ENCODE peak calls at places on chromosome 17, in ten cellular contexts. Q is Panc1, V is foreskin fibroblast, X is ascending aorta, W is heart right ventricle, N is body of pancreas, P is psoas muscle, C is fibroblast of lung, S is adrenal gland, M is tibial artery. Z is an unnamed sample.

GRCh38 chr17:14396542-14396941 is 95.7 kb downstream of the HS3ST3B1 start:
- DNase-seq in V (no peak), X (no peak), S (no peak), C (peak), P (no peak), M (no peak), N (no peak), W (no peak), Q (no peak), Z (peak)

GRCh38 chr17:81492202-81492601 is 20.4 kb downstream of the ACTG1 start:
- DNase-seq in C (no peak), X (no peak), W (peak), S (no peak), N (no peak), M (no peak), Q (no peak), P (no peak), V (no peak), Z (no peak)

GRCh38 chr17:28340374-28340773 is 4.8 kb downstream of the TNFAIP1 start:
- DNase-seq in V (no peak), Q (no peak), M (no peak), X (no peak), P (no peak), W (no peak), C (no peak), S (no peak), N (no peak), Z (no peak)

GRCh38 chr17:12851901-12852435 is 62.7 kb downstream of the ARHGAP44 start:
- DNase-seq in Q (no peak), S (no peak), X (no peak), P (no peak), C (no peak), V (no peak), W (no peak), N (no peak), M (no peak), Z (no peak)

GRCh38 chr17:29760279-29760721 is 137.6 kb upstream of the CORO6 start:
- DNase-seq in C (peak), M (no peak), N (no peak), W (no peak), Q (no peak), S (no peak), P (no peak), X (no peak), V (peak), Z (no peak)

GRCh38 chr17:933168-934083 is 46.1 kb downstream of the NXN start:
- DNase-seq in S (no peak), M (no peak), N (peak), W (no peak), P (no peak), Q (peak), C (peak), X (no peak), V (peak), Z (peak)

GRCh38 chr17:54903375-54903774 is 2.7 kb downstream of the TOM1L1 start:
- DNase-seq in V (peak), N (peak), S (peak), C (peak), M (no peak), P (peak), W (peak), Q (no peak), X (no peak), Z (no peak)

GRCh38 chr17:74618446-74618845 is 5.1 kb downstream of the CD300E start:
- DNase-seq in Q (no peak), S (no peak), W (no peak), V (no peak), M (no peak), N (no peak), C (no peak), P (no peak), X (no peak), Z (no peak)

GRCh38 chr17:62641101-62641500 is 13.6 kb downstream of the MRC2 start:
- DNase-seq in P (no peak), C (no peak), N (no peak), M (no peak), V (no peak), S (no peak), W (no peak), Q (no peak), X (no peak), Z (no peak)

GRCh38 chr17:81387235-81388060 is 7.8 kb upstream of the BAHCC1 start:
- DNase-seq in N (peak), P (no peak), M (no peak), V (peak), Q (no peak), W (peak), X (no peak), C (peak), S (no peak), Z (no peak)

GRCh38 chr17:76543482-76544122 is 3.8 kb downstream of the PRCD start:
- DNase-seq in V (peak), Q (no peak), P (no peak), N (no peak), W (no peak), C (no peak), S (no peak), M (no peak), X (no peak), Z (no peak)

GRCh38 chr17:76384987-76385891 is 830 bp downstream of the SPHK1 start:
- DNase-seq in N (peak), W (no peak), S (peak), C (peak), X (peak), V (peak), M (peak), Q (no peak), P (peak), Z (no peak)

GRCh38 chr17:51734462-51734861 is 424.1 kb downstream of the CA10 start:
- DNase-seq in X (no peak), N (no peak), V (no peak), S (peak), W (peak), M (peak), Q (no peak), C (no peak), P (no peak), Z (no peak)

GRCh38 chr17:32496348-32497078 is 9.7 kb downstream of the CDK5R1 start:
- DNase-seq in V (peak), P (peak), C (peak), X (peak), W (no peak), M (no peak), Q (no peak), S (no peak), N (no peak), Z (peak)

GRCh38 chr17:71516149-71516548 is 604.7 kb upstream of the SOX9 start:
- DNase-seq in S (no peak), V (no peak), N (no peak), Q (no peak), W (no peak), C (no peak), P (no peak), X (no peak), M (no peak), Z (no peak)

GRCh38 chr17:50993544-50993943 is 127.1 kb downstream of the SPAG9 start:
- DNase-seq in P (no peak), C (no peak), S (no peak), N (no peak), W (no peak), Q (no peak), M (no peak), X (no peak), V (no peak), Z (no peak)

GRCh38 chr17:45246861-45247428 is 14.9 kb downstream of the SPATA32 start:
- DNase-seq in M (no peak), P (no peak), Q (no peak), W (no peak), V (peak), C (peak), N (no peak), X (no peak), S (no peak), Z (no peak)

GRCh38 chr17:76147211-76148014 is 6.4 kb upstream of the FOXJ1 start:
- DNase-seq in V (peak), Q (no peak), P (no peak), W (no peak), N (no peak), S (no peak), X (no peak), M (no peak), C (peak), Z (no peak)

GRCh38 chr17:82497483-82498405 is 21.8 kb upstream of the FOXK2 start:
- DNase-seq in N (peak), W (peak), M (peak), S (peak), Q (no peak), C (peak), V (peak), P (no peak), X (no peak), Z (no peak)

GRCh38 chr17:1649844-1650409 is at the start of gene RILP:
- DNase-seq in C (peak), P (peak), W (peak), M (peak), N (peak), S (peak), Q (no peak), X (peak), V (no peak), Z (no peak)

GRCh38 chr17:21285164-21286065 is 904 bp downstream of the MAP2K3 start:
- DNase-seq in W (no peak), S (peak), P (peak), X (no peak), C (peak), N (peak), V (peak), Q (no peak), M (peak), Z (no peak)

GRCh38 chr17:82823004-82823403 is 16.8 kb downstream of the ZNF750 start:
- DNase-seq in V (no peak), S (no peak), Q (no peak), C (no peak), W (no peak), N (no peak), M (no peak), X (no peak), P (no peak), Z (no peak)

GRCh38 chr17:75093543-75094158 is 5.9 kb downstream of the SLC16A5 start:
- DNase-seq in Q (no peak), V (no peak), S (no peak), C (no peak), X (no peak), N (no peak), M (no peak), P (no peak), W (no peak), Z (no peak)

GRCh38 chr17:38460082-38460715 is 31.9 kb downstream of the ARHGAP23 start:
- DNase-seq in M (no peak), W (no peak), C (no peak), X (no peak), V (no peak), P (no peak), S (no peak), N (no peak), Q (no peak), Z (no peak)

GRCh38 chr17:75876938-75877751 is 1.2 kb downstream of the TRIM47 start:
- DNase-seq in M (peak), V (peak), W (peak), X (peak), P (peak), S (peak), C (peak), Q (no peak), N (peak), Z (peak)

GRCh38 chr17:38539386-38539785 is 66.4 kb downstream of the SRCIN1 start:
- DNase-seq in Q (no peak), P (no peak), V (no peak), X (no peak), S (no peak), N (peak), W (no peak), M (no peak), C (no peak), Z (no peak)

GRCh38 chr17:73262676-73263642 is 1.3 kb upstream of the CPSF4L start:
- DNase-seq in M (no peak), P (no peak), S (no peak), C (no peak), N (no peak), Q (no peak), X (no peak), V (peak), W (no peak), Z (no peak)

GRCh38 chr17:80270836-80271235 is 10.2 kb downstream of the RNF213 start:
- DNase-seq in P (no peak), Q (no peak), W (no peak), C (no peak), S (no peak), N (no peak), M (no peak), X (no peak), V (peak), Z (no peak)

GRCh38 chr17:75110307-75110937 is 653 bp downstream of the ARMC7 start:
- DNase-seq in V (peak), Q (no peak), P (no peak), W (no peak), C (no peak), X (no peak), S (no peak), N (peak), M (no peak), Z (no peak)

GRCh38 chr17:7997186-7997585 is 5.2 kb upstream of the GUCY2D start:
- DNase-seq in P (no peak), C (peak), X (no peak), V (peak), S (no peak), W (peak), Q (no peak), N (peak), M (no peak), Z (no peak)

GRCh38 chr17:75130632-75131277 is 787 bp downstream of the NT5C start:
- DNase-seq in N (peak), W (no peak), M (no peak), C (peak), X (no peak), V (peak), P (no peak), S (peak), Q (no peak), Z (no peak)

GRCh38 chr17:418421-418751 is 65.8 kb upstream of the RPH3AL start:
- DNase-seq in W (no peak), S (no peak), C (no peak), V (no peak), Q (no peak), P (no peak), X (peak), M (no peak), N (no peak), Z (no peak)

GRCh38 chr17:56995776-56996175 is 17.8 kb downstream of the SCPEP1 start:
- DNase-seq in C (peak), Q (no peak), W (no peak), X (no peak), S (no peak), V (no peak), N (no peak), P (no peak), M (no peak), Z (no peak)

GRCh38 chr17:56172517-56172982 is 19.3 kb downstream of the ANKFN1 start:
- DNase-seq in V (peak), Q (no peak), C (no peak), W (no peak), S (no peak), X (no peak), N (peak), P (peak), M (no peak), Z (no peak)

GRCh38 chr17:81541123-81541522 is 11.0 kb downstream of the FAAP100 start:
- DNase-seq in S (no peak), M (no peak), V (no peak), N (no peak), Q (no peak), X (no peak), C (no peak), P (no peak), W (peak), Z (no peak)

GRCh38 chr17:71342726-71343125 is 778.1 kb upstream of the SOX9 start:
- DNase-seq in P (no peak), X (no peak), C (peak), S (no peak), M (no peak), N (no peak), Q (no peak), W (no peak), V (no peak), Z (no peak)

GRCh38 chr17:8911205-8911604 is 43.7 kb upstream of the PIK3R6 start:
- DNase-seq in X (peak), C (no peak), W (no peak), M (no peak), P (no peak), V (no peak), Q (no peak), S (no peak), N (no peak), Z (no peak)

DNA sequence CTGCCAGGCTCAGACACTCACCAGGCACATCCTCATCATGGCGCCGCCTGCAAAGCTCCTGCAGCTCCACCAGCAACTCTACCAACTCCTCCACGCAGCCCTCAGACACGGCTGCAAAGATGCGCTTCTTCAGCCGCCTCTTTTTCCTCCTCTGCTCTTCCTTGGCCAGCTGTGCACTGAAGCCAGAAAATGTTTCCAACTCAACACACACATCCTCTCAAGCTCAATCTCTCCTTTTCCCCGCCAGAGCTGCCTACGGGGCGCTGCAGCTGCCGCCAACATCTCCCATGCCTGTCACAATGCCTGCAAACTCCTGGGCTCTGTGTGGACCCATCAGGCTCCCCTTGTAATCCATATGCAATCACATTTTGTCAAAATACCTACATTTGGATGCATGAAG is 14.2 kb downstream of the TRPV3 start:
- DNase-seq in X (no peak), M (no peak), P (no peak), C (no peak), V (no peak), N (no peak), W (no peak), Q (no peak), S (no peak), Z (no peak)
- TF ChIP-seq CTCF in X (no peak), M (no peak), P (no peak), C (no peak), V (no peak), N (no peak), W (no peak), Q (no peak), S (no peak), Z (no peak)

GRCh38 chr17:19005442-19005773 is 844 bp upstream of the FAM83G start:
- DNase-seq in X (no peak), M (no peak), Q (no peak), V (no peak), P (no peak), C (no peak), N (no peak), S (no peak), W (peak), Z (no peak)
- H3K4me3 ChIP-seq in X (no peak), M (no peak), Q (peak), V (no peak), P (peak), C (no peak), N (no peak), S (no peak), W (no peak), Z (no peak)

GRCh38 chr17:59387351-59388069 is 56.1 kb downstream of the YPEL2 start:
- DNase-seq in V (peak), S (no peak), C (no peak), P (no peak), N (no peak), M (no peak), X (no peak), Q (no peak), W (no peak), Z (no peak)
- TF ChIP-seq CTCF in V (no peak), S (no peak), C (no peak), P (no peak), N (no peak), M (no peak), X (peak), Q (no peak), W (no peak), Z (no peak)

DNA sequence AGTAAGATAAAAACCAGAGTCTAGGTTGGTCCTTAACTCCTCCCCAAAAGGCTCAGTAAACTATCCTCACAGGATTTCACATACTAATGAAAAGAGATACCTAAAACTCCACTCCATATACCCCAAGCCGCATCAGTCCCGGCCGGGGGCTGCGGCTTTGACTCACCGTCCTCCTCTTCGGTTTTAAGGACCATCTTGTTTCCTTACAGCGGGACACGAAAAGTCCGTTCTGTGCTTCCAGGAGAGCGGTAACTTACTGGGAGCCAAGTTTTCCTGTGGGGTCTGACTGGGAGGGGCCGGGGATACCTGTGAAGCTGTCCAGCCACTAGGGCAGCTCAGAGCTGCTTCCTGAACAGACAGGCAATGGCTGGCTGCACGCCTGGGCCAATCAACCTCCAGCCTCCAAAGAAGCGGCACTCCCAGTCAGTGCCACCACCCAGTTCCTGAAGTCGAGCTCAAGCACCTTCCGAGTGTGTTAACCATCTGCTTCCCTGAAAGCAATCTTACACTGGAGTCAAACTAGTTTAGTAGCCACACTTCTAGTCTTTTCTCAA is 45.5 kb downstream of the CYTH1 start:
- DNase-seq in P (peak), V (no peak), N (peak), S (no peak), M (peak), X (peak), Q (peak), C (no peak), W (peak), Z (no peak)
- H3K4me3 ChIP-seq in P (peak), V (no peak), N (peak), S (no peak), M (peak), X (peak), Q (peak), C (no peak), W (peak), Z (no peak)

DNA sequence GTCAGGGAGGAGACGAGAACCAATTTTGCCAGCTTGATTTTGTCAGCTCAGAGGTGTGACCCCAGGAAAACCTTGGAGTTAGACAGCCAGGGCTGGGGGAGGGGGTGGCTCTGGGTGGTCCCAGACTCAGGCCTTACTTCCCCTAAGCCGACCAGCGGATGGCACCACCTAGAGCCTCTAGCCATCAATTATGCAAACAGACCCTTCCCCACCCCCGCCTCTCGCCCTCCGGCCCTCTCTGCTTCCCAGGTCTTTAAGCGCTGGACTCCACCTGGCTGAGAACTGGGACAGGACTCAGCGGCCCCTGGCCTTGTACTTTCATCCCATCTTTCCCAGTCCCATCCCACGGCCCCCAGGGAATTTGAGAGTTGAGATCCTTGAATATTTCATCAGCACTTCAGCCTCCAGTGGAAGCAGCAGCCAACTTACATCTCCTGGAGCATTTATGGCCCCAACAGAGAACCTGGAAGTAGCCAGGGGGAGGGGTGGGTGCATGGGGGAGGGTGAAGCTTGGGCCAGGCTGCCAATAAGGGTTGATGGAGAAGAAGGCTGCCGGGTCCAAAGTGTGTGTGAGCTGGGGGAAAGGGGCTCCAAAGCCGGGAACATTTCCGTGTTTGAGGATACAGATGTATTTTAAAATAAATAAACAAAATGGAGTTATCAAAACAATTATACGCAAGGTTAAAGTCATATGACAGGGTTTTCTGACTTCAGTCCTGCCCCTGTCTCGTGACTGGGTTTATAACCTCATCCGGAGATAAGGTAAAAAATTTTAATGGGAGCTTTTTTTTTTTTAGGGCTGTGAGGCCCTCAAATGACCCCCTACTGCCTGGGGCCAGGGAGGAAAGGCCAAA is 7.5 kb upstream of the JUP start:
- DNase-seq in P (no peak), C (no peak), X (no peak), W (no peak), M (no peak), S (no peak), V (no peak), Q (no peak), N (no peak), Z (no peak)
- TF ChIP-seq CTCF in P (no peak), C (no peak), X (no peak), W (peak), M (no peak), S (no peak), V (no peak), Q (no peak), N (no peak), Z (no peak)